ENCODE peak calls at places on chromosomes 5 and 9, in five cellular contexts. F is H1, E is A549, O is HepG2, N is GM12878. X is an unnamed sample.

GRCh38 chr9:106286249-106286648 is 576.7 kb upstream of the ZNF462 start:
- DNase-seq in F (peak), N (no peak), E (peak), O (no peak), X (no peak)

GRCh38 chr5:2013301-2014057 is 130.8 kb upstream of the IRX4 start:
- DNase-seq in N (no peak), O (no peak), F (no peak), E (no peak), X (no peak)

GRCh38 chr9:20620658-20621552 is 1.4 kb downstream of the MLLT3 start:
- DNase-seq in O (no peak), E (peak), F (no peak), N (no peak), X (no peak)

GRCh38 chr9:8234286-8234819 is 434.8 kb upstream of the DMAC1 start:
- DNase-seq in F (peak), N (no peak), E (no peak), O (no peak), X (no peak)

GRCh38 chr5:10533218-10533617 is 30.7 kb upstream of the ANKRD33B start:
- DNase-seq in E (no peak), F (no peak), O (no peak), N (no peak), X (peak)

GRCh38 chr9:13377286-13377925 is 97.9 kb upstream of the MPDZ start:
- DNase-seq in O (no peak), E (no peak), F (no peak), N (no peak), X (no peak)

GRCh38 chr9:37369671-37370070 is 52.8 kb upstream of the GRHPR start:
- DNase-seq in E (no peak), F (no peak), O (no peak), N (peak), X (no peak)

GRCh38 chr5:151569132-151570046 is 21.7 kb downstream of the FAT2 start:
- DNase-seq in E (no peak), O (no peak), F (no peak), N (peak), X (peak)

GRCh38 chr5:55440188-55440646 is 94.5 kb downstream of the PLPP1 start:
- DNase-seq in E (no peak), F (no peak), O (no peak), N (no peak), X (no peak)

GRCh38 chr5:140251527-140251973 is 51.4 kb downstream of the PFDN1 start:
- DNase-seq in E (peak), F (no peak), O (no peak), N (peak), X (no peak)

GRCh38 chr5:164002653-164003052 is 497.2 kb downstream of the MAT2B start:
- DNase-seq in F (no peak), E (no peak), N (no peak), O (no peak), X (no peak)

GRCh38 chr5:171946382-171946781 is 60.1 kb downstream of the FBXW11 start:
- DNase-seq in N (no peak), O (no peak), F (no peak), E (no peak), X (no peak)

GRCh38 chr9:129320575-129321311 is 142.7 kb upstream of the IER5L start:
- DNase-seq in O (peak), E (no peak), N (peak), F (no peak), X (peak)

GRCh38 chr5:58940446-58940845 is 357.6 kb downstream of the RAB3C start:
- DNase-seq in F (no peak), O (no peak), N (no peak), E (no peak), X (peak)

GRCh38 chr9:69871143-69871834 is 50.7 kb downstream of the CFAP95 start:
- DNase-seq in E (no peak), N (no peak), F (no peak), O (no peak), X (no peak)

GRCh38 chr5:79105868-79106267 is 5.7 kb upstream of the BHMT start:
- DNase-seq in O (no peak), N (no peak), F (no peak), E (no peak), X (peak)

GRCh38 chr9:92711844-92712243 is 41.9 kb upstream of the IPPK start:
- DNase-seq in E (no peak), N (no peak), F (no peak), O (no peak), X (no peak)

GRCh38 chr5:138831703-138832102 is 43.4 kb downstream of the LRRTM2 start:
- DNase-seq in O (no peak), F (no peak), N (no peak), E (no peak), X (no peak)

GRCh38 chr9:112997236-112997941 is 14.6 kb downstream of the ZNF883 start:
- DNase-seq in N (no peak), O (no peak), E (no peak), F (no peak), X (no peak)

DNA sequence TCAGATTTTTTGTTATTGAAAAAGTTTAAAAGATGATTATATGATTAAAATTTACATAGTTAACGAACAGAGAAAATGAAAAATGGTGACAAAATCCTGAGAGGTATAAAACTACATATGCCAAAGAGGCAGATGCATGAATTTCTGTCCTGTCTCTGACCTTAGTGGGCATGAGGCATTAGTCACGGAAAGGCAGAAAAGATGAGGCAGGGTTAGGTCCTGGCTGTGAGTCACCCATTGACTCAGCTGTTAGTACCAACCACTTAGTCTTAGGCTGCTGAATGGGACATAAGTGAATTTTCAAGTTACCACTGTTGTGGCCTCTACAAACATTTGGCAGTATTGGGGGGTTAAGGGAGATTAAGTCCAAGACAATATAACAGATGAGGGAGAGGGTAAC is 33.1 kb downstream of the RASA1 start:
- DNase-seq in E (peak), F (no peak), N (no peak), O (peak), X (no peak)
- TF ChIP-seq HDAC2 in E (no peak), F (no peak), N (no peak), O (no peak), X (no peak)

DNA sequence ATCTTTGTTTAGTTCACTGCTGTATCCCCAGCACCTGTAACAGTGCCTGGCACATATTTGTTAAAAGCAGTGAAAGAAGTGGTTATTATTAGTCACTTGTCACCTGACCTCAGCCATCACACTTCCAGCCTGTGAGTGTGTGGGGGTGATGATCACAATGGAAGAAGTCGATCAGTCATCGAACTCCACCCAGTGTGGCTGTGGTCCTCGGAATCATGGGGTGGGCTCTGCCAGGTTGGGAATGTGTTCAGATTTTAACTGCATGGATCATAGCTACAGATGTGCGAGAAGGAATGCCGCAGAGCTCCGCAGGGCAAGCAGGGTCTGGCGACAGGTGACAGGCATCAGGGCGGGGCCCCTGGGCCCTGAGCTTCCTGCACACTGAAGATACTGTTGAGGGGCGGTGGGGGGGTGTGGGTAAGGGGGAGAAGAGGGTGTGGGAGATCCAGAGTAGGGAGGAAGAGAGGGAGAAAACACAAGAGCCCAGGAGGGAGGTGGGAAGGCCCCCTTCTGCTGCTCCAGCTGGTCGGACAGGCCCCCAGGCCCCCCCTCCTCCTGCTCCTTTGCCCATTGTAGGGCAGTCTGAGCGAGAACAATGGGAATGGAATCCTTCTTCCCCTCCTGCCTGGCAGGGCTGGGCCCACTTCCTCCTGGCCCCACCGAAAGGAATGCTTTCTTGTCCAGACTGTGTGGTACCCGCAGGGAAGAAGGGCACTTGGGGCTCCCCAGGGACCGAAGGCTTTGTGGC is 89.6 kb downstream of the SPRY4 start:
- DNase-seq in N (no peak), F (peak), O (no peak), E (no peak), X (no peak)
- TF ChIP-seq HDAC2 in N (no peak), F (peak), O (no peak), E (no peak), X (no peak)

GRCh38 chr9:136277746-136278145 is 26.1 kb downstream of the CCDC187 start:
- DNase-seq in F (no peak), N (no peak), O (no peak), E (no peak), X (no peak)

GRCh38 chr9:136273921-136274785 is 28.5 kb upstream of the QSOX2 start:
- DNase-seq in O (no peak), F (no peak), E (no peak), N (no peak), X (no peak)

GRCh38 chr9:136274786-136275654 is 28.9 kb downstream of the CCDC187 start:
- DNase-seq in N (no peak), O (no peak), F (no peak), E (no peak), X (no peak)

GRCh38 chr9:136276716-136277115 is 27.2 kb downstream of the CCDC187 start:
- DNase-seq in F (no peak), E (no peak), O (no peak), N (no peak), X (no peak)

DNA sequence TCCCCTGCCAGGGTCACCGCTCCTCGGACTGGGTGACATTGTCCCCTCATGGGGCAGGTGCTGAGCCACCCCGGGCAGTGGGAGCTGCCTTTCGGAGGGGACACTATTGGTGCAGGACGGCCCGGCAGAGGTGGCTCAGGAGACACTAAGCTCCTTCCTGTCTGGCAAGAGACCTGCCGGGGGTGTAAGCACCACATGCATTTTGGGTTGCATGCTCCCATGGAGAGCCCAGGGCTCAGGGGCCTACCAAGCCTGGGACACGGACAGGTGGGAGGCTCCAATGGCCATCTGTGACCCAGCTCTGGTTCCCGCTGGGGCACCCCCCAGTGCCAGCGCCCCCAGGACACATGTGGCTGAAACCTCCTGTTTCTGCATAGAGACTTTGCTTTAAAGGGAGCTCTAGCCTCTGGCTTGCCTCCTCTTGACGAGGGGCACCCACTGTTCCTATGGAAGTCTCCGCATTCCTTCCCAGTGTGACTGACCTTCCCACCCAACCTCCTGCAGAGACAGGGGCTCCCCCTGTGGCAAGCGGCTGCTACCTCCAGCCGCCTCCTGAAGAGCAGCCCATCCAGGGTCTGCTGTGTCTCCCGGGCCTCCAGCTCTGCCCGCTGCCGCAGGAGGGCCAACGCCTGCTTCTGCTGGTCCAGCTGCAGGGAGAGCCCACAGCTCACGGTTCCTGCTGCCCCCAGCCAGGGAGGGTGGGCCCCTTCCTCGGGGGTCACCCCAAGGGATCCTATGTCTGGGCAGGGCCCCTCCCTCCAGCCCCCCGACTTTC is 28.1 kb downstream of the CCDC187 start:
- DNase-seq in O (peak), F (no peak), N (no peak), E (no peak), X (no peak)
- TF ChIP-seq HDAC2 in O (no peak), F (no peak), N (no peak), E (no peak), X (no peak)

DNA sequence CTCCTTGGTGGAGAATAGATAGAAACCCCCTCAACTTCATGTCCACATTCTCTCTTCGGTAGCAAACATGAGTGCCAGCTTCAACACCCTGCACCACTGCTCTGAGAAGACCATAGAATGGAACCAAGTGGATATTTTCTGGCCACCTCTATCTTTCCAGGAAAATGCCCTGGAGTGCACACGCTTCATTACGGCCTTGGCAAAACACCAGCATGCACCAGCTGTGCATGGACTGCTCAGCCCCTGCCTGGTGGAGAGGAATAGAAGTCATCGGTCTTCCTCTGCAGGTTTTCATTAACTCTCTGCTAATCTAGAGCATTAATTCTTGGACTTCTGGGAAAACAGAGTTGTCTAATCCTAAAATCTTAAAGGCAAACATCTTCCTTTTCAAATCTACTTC is 211.6 kb upstream of the TMEM161B start:
- DNase-seq in E (no peak), O (no peak), N (no peak), F (no peak), X (no peak)
- TF ChIP-seq HDAC2 in E (no peak), O (no peak), N (no peak), F (no peak), X (no peak)

DNA sequence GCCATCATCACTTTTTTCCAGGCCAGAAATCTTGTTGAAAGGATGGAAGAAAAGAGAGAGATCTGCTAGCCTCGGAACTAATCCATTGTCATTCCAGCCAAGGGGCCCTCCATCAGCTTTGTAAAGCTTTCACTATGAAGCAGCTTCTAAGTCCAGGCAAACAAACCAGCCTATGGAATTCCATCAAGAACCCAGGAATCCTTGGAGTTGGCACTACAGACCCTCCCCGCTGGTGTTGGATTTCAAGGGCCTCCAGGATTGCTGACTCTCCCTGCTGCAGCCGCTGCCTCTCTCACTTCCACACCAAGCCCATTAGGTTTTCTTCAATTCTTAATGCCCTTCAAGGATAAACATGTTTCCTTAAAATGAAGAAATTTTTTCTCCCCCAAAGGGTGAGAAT is 114.5 kb downstream of the C5orf15 start:
- DNase-seq in O (no peak), F (no peak), N (no peak), E (no peak), X (no peak)
- TF ChIP-seq HDAC2 in O (no peak), F (no peak), N (no peak), E (no peak), X (no peak)

X was measured in K562.